ENCODE peak calls at places on chromosomes 12 and 14, in six cellular contexts. F is IMR-90, H is H9, A is neuronal stem cell, N is H1, U is trophoblast cell. P is an unnamed sample.

GRCh38 chr14:55804198-55804553 is 224.2 kb downstream of the KTN1 start:
- DNase-seq in F (no peak), H (no peak), A (no peak), N (no peak), U (no peak), P (no peak)

GRCh38 chr12:122304924-122305323 is 38.6 kb upstream of the VPS33A start:
- DNase-seq in F (peak; percentile 46), H (no peak), A (no peak), N (no peak), U (no peak), P (no peak)

GRCh38 chr12:57461326-57461903 is 1.8 kb downstream of the GLI1 start:
- DNase-seq in F (peak; percentile 57), H (peak; percentile 97), A (peak; percentile 65), N (no peak), U (peak; percentile 38), P (peak; percentile 72)

GRCh38 chr12:62793256-62794217 is 141.4 kb downstream of the PPM1H start:
- DNase-seq in F (peak; percentile 87), H (peak; percentile 85), A (peak; percentile 78), N (peak; percentile 61), U (peak; percentile 91), P (peak; percentile 80)

GRCh38 chr12:40137252-40137651 is 31.4 kb upstream of the SLC2A13 start:
- DNase-seq in F (peak; percentile 6), H (no peak), A (no peak), N (no peak), U (peak; percentile 18), P (peak; percentile 45)

GRCh38 chr12:105783983-105784947 is 354.5 kb downstream of the NUAK1 start:
- DNase-seq in F (no peak), H (no peak), A (no peak), N (no peak), U (no peak), P (no peak)

GRCh38 chr12:96061864-96062453 is 26.6 kb upstream of the LTA4H start:
- DNase-seq in F (peak; percentile 87), H (peak; percentile 84), A (peak; percentile 63), N (peak; percentile 39), U (peak; percentile 89), P (peak; percentile 85)

GRCh38 chr12:121443193-121443829 is 43.4 kb downstream of the RNF34 start:
- DNase-seq in F (peak; percentile 70), H (peak; percentile 94), A (peak; percentile 67), N (peak; percentile 54), U (peak; percentile 91), P (peak; percentile 79)

GRCh38 chr12:48025281-48025680 is 21.0 kb upstream of the COL2A1 start:
- DNase-seq in F (no peak), H (no peak), A (no peak), N (no peak), U (no peak), P (no peak)

GRCh38 chr12:58509116-58509885 is 411.0 kb downstream of the LRIG3 start:
- DNase-seq in F (peak; percentile 91), H (no peak), A (no peak), N (no peak), U (no peak), P (peak; percentile 88)

GRCh38 chr12:90899456-90900182 is 55.4 kb downstream of the CCER1 start:
- DNase-seq in F (peak; percentile 64), H (no peak), A (no peak), N (no peak), U (no peak), P (peak; percentile 30)

GRCh38 chr12:115060477-115061168 is 376.6 kb upstream of the TBX3 start:
- DNase-seq in F (no peak), H (no peak), A (no peak), N (no peak), U (no peak), P (no peak)

GRCh38 chr12:24879644-24880043 is 69.3 kb downstream of the BCAT1 start:
- DNase-seq in F (no peak), H (no peak), A (no peak), N (no peak), U (peak; percentile 10), P (peak; percentile 20)

GRCh38 chr14:60485057-60485599 is 735 bp downstream of the C14orf39 start:
- DNase-seq in F (no peak), H (no peak), A (no peak), N (no peak), U (no peak), P (no peak)

GRCh38 chr12:94563261-94563660 is 87.1 kb downstream of the TMCC3 start:
- DNase-seq in F (no peak), H (no peak), A (no peak), N (no peak), U (no peak), P (no peak)

GRCh38 chr12:39605996-39606395 is 13.6 kb downstream of the ABCD2 start:
- DNase-seq in F (no peak), H (no peak), A (no peak), N (no peak), U (peak; percentile 58), P (peak; percentile 63)

GRCh38 chr12:91333966-91334365 is 151.3 kb upstream of the DCN start:
- DNase-seq in F (no peak), H (no peak), A (no peak), N (no peak), U (no peak), P (no peak)

GRCh38 chr12:115916910-115917668 is 360.4 kb downstream of the MED13L start:
- DNase-seq in F (no peak), H (peak; percentile 91), A (peak; percentile 50), N (peak; percentile 62), U (peak; percentile 88), P (no peak)

GRCh38 chr12:1553987-1554982 is 40.1 kb downstream of the FBXL14 start:
- DNase-seq in F (no peak), H (peak; percentile 28), A (no peak), N (no peak), U (no peak), P (no peak)

GRCh38 chr12:94206886-94207285 is 58.5 kb downstream of the PLXNC1 start:
- DNase-seq in F (no peak), H (no peak), A (no peak), N (no peak), U (no peak), P (no peak)

GRCh38 chr12:633731-634130 is 29.5 kb downstream of the NINJ2 start:
- DNase-seq in F (no peak), H (no peak), A (no peak), N (no peak), U (no peak), P (no peak)

GRCh38 chr14:74909501-74909900 is 13.6 kb downstream of the RPS6KL1 start:
- DNase-seq in F (no peak), H (no peak), A (no peak), N (no peak), U (no peak), P (no peak)

GRCh38 chr14:96363751-96364336 is 518 bp downstream of the GSKIP start:
- DNase-seq in F (peak; percentile 31), H (peak; percentile 46), A (no peak), N (no peak), U (peak; percentile 78), P (peak; percentile 70)

GRCh38 chr14:96362071-96362964 is 823 bp downstream of the ATG2B start:
- DNase-seq in F (peak; percentile 30), H (no peak), A (no peak), N (no peak), U (peak; percentile 75), P (peak; percentile 66)

GRCh38 chr14:96359959-96360358 is 3.2 kb downstream of the ATG2B start:
- DNase-seq in F (no peak), H (no peak), A (no peak), N (no peak), U (no peak), P (no peak)

GRCh38 chr14:96364911-96365310 is 1.6 kb downstream of the GSKIP start:
- DNase-seq in F (no peak), H (no peak), A (no peak), N (no peak), U (no peak), P (no peak)

GRCh38 chr14:96362965-96363750 is at the start of the genes ATG2B and GSKIP:
- DNase-seq in F (peak; percentile 85), H (peak; percentile 93), A (peak; percentile 96), N (peak; percentile 70), U (peak; percentile 97), P (peak; percentile 92)
- H3K23ac ChIP-seq in F (peak within 1 kb of the TSS; percentile 91), H (no peak within 1 kb of the TSS), A (peak within 1 kb of the TSS; percentile 78), N (no peak within 1 kb of the TSS), U (no peak within 1 kb of the TSS), P (peak within 1 kb of the TSS; percentile 91)

GRCh38 chr14:58138719-58139482 is 13.1 kb downstream of the ARMH4 start:
- DNase-seq in F (no peak), H (no peak), A (no peak), N (no peak), U (no peak), P (no peak)

GRCh38 chr14:58138065-58138718 is 13.8 kb downstream of the ARMH4 start:
- DNase-seq in F (no peak), H (no peak), A (no peak), N (no peak), U (no peak), P (no peak)

GRCh38 chr14:58146399-58146798 is 5.6 kb downstream of the ARMH4 start:
- DNase-seq in F (no peak), H (no peak), A (no peak), N (no peak), U (no peak), P (no peak)

GRCh38 chr14:58141893-58142292 is 10.1 kb downstream of the ARMH4 start:
- DNase-seq in F (no peak), H (no peak), A (no peak), N (no peak), U (no peak), P (no peak)
- H3K14ac ChIP-seq in F (no peak overlapping the region), H (no peak overlapping the region), A (no peak overlapping the region), N (no peak overlapping the region), U (no peak overlapping the region), P (no peak overlapping the region)

DNA sequence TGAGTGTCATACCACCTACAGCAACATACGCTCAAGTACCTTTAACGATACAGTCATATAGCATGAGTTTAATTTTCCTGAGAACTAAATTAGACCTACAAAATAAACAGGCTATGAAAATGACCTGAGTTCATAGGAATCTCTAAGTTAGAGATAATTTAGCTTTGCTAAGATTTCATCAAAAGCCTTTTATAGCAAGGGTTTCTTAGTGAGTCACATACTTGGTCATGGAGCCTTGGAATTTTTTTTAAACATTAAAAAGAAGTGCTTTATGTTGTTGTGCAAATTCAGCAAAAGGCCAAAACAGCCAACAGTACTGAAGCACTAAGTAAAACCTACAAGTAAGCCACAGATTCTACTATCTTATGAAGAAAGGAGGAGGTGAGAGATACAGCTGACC is 93.6 kb upstream of the FERMT2 start:
- DNase-seq in F (peak; percentile 91), H (no peak), A (no peak), N (no peak), U (peak; percentile 59), P (peak; percentile 70)
- H3K4me2 ChIP-seq in F (peak overlapping the region; percentile 71), H (no peak overlapping the region), A (no peak overlapping the region), N (no peak overlapping the region), U (no peak overlapping the region), P (no peak overlapping the region)

DNA sequence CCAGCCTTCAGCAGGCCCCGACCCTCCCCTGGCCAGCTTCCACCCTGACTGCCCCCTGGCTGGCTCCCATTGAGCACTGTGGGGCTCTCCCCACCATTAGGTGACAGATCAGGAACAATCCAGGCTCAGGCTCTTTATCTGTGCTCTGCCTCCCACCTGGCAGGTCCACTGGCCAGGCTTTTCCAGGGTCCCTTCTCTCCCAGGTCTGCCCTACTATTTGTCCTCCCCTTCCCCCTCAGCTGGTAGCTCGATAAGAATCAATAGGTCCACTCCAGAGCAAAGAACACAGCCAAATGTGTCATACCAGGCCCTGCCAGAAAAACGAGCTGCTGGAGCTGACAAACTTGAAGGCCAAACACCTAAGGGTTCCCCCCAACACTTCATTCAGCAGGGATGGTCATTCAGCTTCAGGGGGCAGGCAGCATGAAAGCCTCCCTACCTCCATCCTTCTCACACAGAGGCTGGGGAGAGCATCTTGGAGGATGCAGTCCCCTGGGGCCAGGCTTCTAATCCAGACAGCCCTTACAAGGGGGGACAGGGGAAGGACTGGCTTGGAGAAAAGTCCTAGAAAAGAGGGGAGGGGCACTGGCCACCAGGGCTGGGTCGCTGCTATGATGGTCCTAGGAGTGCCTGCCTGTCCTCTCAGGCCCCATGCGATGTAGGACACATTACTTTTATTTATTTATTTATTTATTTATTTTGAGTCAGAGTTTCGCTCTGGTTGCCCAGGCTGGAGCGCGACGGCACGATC is 1.9 kb upstream of the KRT18 start:
- DNase-seq in F (no peak), H (peak; percentile 47), A (no peak), N (no peak), U (peak; percentile 56), P (peak; percentile 52)
- H3K23ac ChIP-seq in F (peak overlapping the region; percentile 25), H (no peak overlapping the region), A (no peak overlapping the region), N (no peak overlapping the region), U (no peak overlapping the region), P (no peak overlapping the region)